ENCODE peak calls at places on chromosomes 12 and 14, in five cellular contexts. One of them, this sample, is unnamed.

GRCh38 chr12:114784526-114784925 is 100.6 kb upstream of the TBX3 start:
- DNase-seq in HEK293T: no peak
- DNase-seq in T-helper 17 cell: no peak
- DNase-seq in HuH-7: no peak
- DNase-seq in HTR-8/SVneo: no peak
- DNase-seq in this sample: no peak

GRCh38 chr12:50603817-50604639 is 99.2 kb downstream of the DIP2B start:
- DNase-seq in HuH-7: no peak
- DNase-seq in HTR-8/SVneo: no peak
- DNase-seq in HEK293T: no peak
- DNase-seq in T-helper 17 cell: no peak
- DNase-seq in this sample: no peak

GRCh38 chr14:81594012-81594411 is 60.4 kb upstream of the SEL1L start:
- DNase-seq in T-helper 17 cell: no peak
- DNase-seq in HuH-7: no peak
- DNase-seq in HTR-8/SVneo: peak
- DNase-seq in HEK293T: no peak
- DNase-seq in this sample: peak

GRCh38 chr12:19575307-19576243 is 136.3 kb downstream of the AEBP2 start:
- DNase-seq in HTR-8/SVneo: peak
- DNase-seq in T-helper 17 cell: no peak
- DNase-seq in HuH-7: no peak
- DNase-seq in HEK293T: peak
- DNase-seq in this sample: peak

GRCh38 chr12:48165089-48166031 is 8.0 kb upstream of the ASB8 start:
- DNase-seq in HEK293T: peak
- DNase-seq in HuH-7: peak
- DNase-seq in T-helper 17 cell: no peak
- DNase-seq in HTR-8/SVneo: peak
- DNase-seq in this sample: peak

GRCh38 chr12:132342322-132342721 is 12.9 kb upstream of the GALNT9 start:
- DNase-seq in T-helper 17 cell: no peak
- DNase-seq in HEK293T: peak
- DNase-seq in HTR-8/SVneo: peak
- DNase-seq in HuH-7: peak
- DNase-seq in this sample: peak

GRCh38 chr12:23949212-23950010 is at the start of gene SOX5:
- DNase-seq in HuH-7: peak
- DNase-seq in HTR-8/SVneo: no peak
- DNase-seq in HEK293T: peak
- DNase-seq in T-helper 17 cell: no peak
- DNase-seq in this sample: peak

GRCh38 chr14:33714527-33715222 is 236.2 kb downstream of the EGLN3 start:
- DNase-seq in HuH-7: no peak
- DNase-seq in HTR-8/SVneo: no peak
- DNase-seq in HEK293T: no peak
- DNase-seq in T-helper 17 cell: no peak
- DNase-seq in this sample: no peak

This sample was measured in mesendoderm.